ENCODE peak calls at places on chromosomes 3 and 15, in six cellular contexts. One of them, this sample, is unnamed.
A peak's percentile ranks its signal among the peaks of the same experiment; 100 is the strongest.

GRCh38 chr3:189308594-189308993 is 136.8 kb downstream of the TPRG1 start:
- DNase-seq in heart left ventricle: no peak
- DNase-seq in fibroblast of lung: no peak
- DNase-seq in cardiac muscle cell: no peak
- DNase-seq in left ventricle myocardium inferior: no peak
- DNase-seq in breast epithelium: no peak
- DNase-seq in this sample: no peak

GRCh38 chr15:75672646-75673425 is 25.1 kb downstream of the SNX33 start:
- DNase-seq in breast epithelium: no peak
- DNase-seq in left ventricle myocardium inferior: peak; percentile 53
- DNase-seq in cardiac muscle cell: peak; percentile 89
- DNase-seq in fibroblast of lung: peak; percentile 87
- DNase-seq in heart left ventricle: no peak
- DNase-seq in this sample: peak; percentile 32

GRCh38 chr3:40451551-40451950 is 5.6 kb upstream of the RPL14 start:
- DNase-seq in breast epithelium: no peak
- DNase-seq in heart left ventricle: no peak
- DNase-seq in fibroblast of lung: no peak
- DNase-seq in cardiac muscle cell: no peak
- DNase-seq in left ventricle myocardium inferior: no peak
- DNase-seq in this sample: no peak

GRCh38 chr3:71254251-71254650 is 329.3 kb downstream of the FOXP1 start:
- DNase-seq in cardiac muscle cell: peak; percentile 41
- DNase-seq in left ventricle myocardium inferior: no peak
- DNase-seq in breast epithelium: no peak
- DNase-seq in fibroblast of lung: no peak
- DNase-seq in heart left ventricle: no peak
- DNase-seq in this sample: no peak

GRCh38 chr3:124248471-124249028 is 256.6 kb upstream of the ROPN1 start:
- DNase-seq in left ventricle myocardium inferior: peak; percentile 54
- DNase-seq in cardiac muscle cell: peak; percentile 88
- DNase-seq in breast epithelium: no peak
- DNase-seq in fibroblast of lung: peak; percentile 93
- DNase-seq in heart left ventricle: peak; percentile 64
- DNase-seq in this sample: peak; percentile 46

GRCh38 chr3:83426311-83426710 is 1532.5 kb upstream of the CADM2 start:
- DNase-seq in cardiac muscle cell: no peak
- DNase-seq in heart left ventricle: no peak
- DNase-seq in breast epithelium: no peak
- DNase-seq in left ventricle myocardium inferior: no peak
- DNase-seq in fibroblast of lung: no peak
- DNase-seq in this sample: no peak

GRCh38 chr3:161042023-161042501 is 63.1 kb downstream of the B3GALNT1 start:
- DNase-seq in breast epithelium: no peak
- DNase-seq in cardiac muscle cell: no peak
- DNase-seq in heart left ventricle: no peak
- DNase-seq in fibroblast of lung: peak; percentile 86
- DNase-seq in left ventricle myocardium inferior: no peak
- DNase-seq in this sample: no peak

GRCh38 chr3:105686324-105686897 is 182.4 kb downstream of the CBLB start:
- DNase-seq in cardiac muscle cell: peak; percentile 61
- DNase-seq in left ventricle myocardium inferior: no peak
- DNase-seq in heart left ventricle: no peak
- DNase-seq in fibroblast of lung: peak; percentile 26
- DNase-seq in breast epithelium: no peak
- DNase-seq in this sample: no peak

GRCh38 chr3:22392859-22393258 is 641.8 kb upstream of the ZNF385D start:
- DNase-seq in left ventricle myocardium inferior: no peak
- DNase-seq in heart left ventricle: no peak
- DNase-seq in cardiac muscle cell: no peak
- DNase-seq in fibroblast of lung: no peak
- DNase-seq in breast epithelium: no peak
- DNase-seq in this sample: no peak

GRCh38 chr15:77834276-77834990 is 201.7 kb upstream of the LINGO1 start:
- DNase-seq in left ventricle myocardium inferior: no peak
- DNase-seq in heart left ventricle: no peak
- DNase-seq in breast epithelium: no peak
- DNase-seq in fibroblast of lung: no peak
- DNase-seq in cardiac muscle cell: no peak
- DNase-seq in this sample: no peak

GRCh38 chr3:100811779-100812507 is 102.6 kb downstream of the TFG start:
- DNase-seq in cardiac muscle cell: no peak
- DNase-seq in left ventricle myocardium inferior: no peak
- DNase-seq in heart left ventricle: no peak
- DNase-seq in breast epithelium: no peak
- DNase-seq in fibroblast of lung: no peak
- DNase-seq in this sample: no peak

GRCh38 chr15:83278191-83278590 is 6.3 kb downstream of the BNC1 start:
- DNase-seq in heart left ventricle: no peak
- DNase-seq in fibroblast of lung: peak; percentile 61
- DNase-seq in left ventricle myocardium inferior: no peak
- DNase-seq in breast epithelium: no peak
- DNase-seq in cardiac muscle cell: peak; percentile 55
- DNase-seq in this sample: no peak

GRCh38 chr3:39626198-39626597 is 158.7 kb downstream of the MOBP start:
- DNase-seq in cardiac muscle cell: no peak
- DNase-seq in fibroblast of lung: no peak
- DNase-seq in breast epithelium: no peak
- DNase-seq in left ventricle myocardium inferior: no peak
- DNase-seq in heart left ventricle: no peak
- DNase-seq in this sample: no peak

GRCh38 chr3:86073799-86074198 is 917.1 kb downstream of the VGLL3 start:
- DNase-seq in heart left ventricle: no peak
- DNase-seq in cardiac muscle cell: no peak
- DNase-seq in fibroblast of lung: no peak
- DNase-seq in breast epithelium: no peak
- DNase-seq in left ventricle myocardium inferior: no peak
- DNase-seq in this sample: no peak

DNA sequence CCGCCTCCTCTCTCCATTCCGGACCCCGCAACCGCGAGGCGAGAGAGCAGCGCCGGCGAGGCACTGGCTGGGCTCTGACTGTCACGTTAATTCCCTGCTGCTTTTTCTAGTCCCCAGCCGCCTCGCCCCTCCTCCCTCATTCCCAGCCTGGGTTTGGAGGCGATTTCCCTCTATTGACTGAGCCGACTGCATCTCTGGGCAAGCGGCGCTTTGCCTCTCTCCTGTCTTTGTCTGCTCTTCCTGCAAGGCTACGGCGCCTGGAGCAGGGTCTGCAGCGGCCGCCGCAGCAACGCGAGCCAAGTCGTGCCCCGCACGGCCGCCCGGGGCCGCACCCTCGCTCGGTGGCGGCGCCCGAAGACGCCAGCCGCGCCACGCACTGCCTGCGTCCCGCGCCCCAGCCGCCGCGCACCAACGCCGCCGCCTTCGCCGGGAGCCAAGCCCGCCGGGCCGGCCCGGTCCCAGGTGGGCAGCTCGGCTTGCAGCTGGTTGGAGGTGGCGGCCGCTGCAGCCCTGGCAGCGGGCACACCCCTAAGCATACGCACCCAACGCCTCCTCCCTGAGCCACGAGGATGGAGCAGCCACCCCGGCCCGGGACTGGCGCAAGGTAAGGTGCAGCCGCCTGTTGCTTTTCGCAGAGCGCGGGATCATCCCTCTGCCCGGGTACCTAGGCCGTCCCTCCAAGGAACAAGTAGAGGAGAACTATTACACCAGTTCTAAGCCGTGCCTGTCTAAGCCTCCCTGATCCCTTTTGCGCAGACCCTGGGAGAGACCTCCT is at the start of gene LRRC3B:
- DNase-seq in breast epithelium: no peak
- DNase-seq in fibroblast of lung: no peak
- DNase-seq in heart left ventricle: no peak
- DNase-seq in cardiac muscle cell: no peak
- DNase-seq in left ventricle myocardium inferior: no peak
- DNase-seq in this sample: no peak
- H3K4me3 ChIP-seq in breast epithelium: peak within 1 kb of the TSS; percentile 55
- H3K4me3 ChIP-seq in fibroblast of lung: no peak within 1 kb of the TSS
- H3K4me3 ChIP-seq in heart left ventricle: peak within 1 kb of the TSS; percentile 45
- H3K4me3 ChIP-seq in cardiac muscle cell: peak within 1 kb of the TSS; percentile 44
- H3K4me3 ChIP-seq in left ventricle myocardium inferior: peak within 1 kb of the TSS; percentile 62
- H3K4me3 ChIP-seq in this sample: peak within 1 kb of the TSS; percentile 6

GRCh38 chr15:90413411-90414379 is 25.7 kb downstream of the IQGAP1 start:
- DNase-seq in cardiac muscle cell: peak; percentile 77
- DNase-seq in breast epithelium: no peak
- DNase-seq in fibroblast of lung: peak; percentile 73
- DNase-seq in left ventricle myocardium inferior: no peak
- DNase-seq in heart left ventricle: no peak
- DNase-seq in this sample: no peak
- H3K4me1 ChIP-seq in cardiac muscle cell: peaks cover 26% of the 10 kb centered on the region
- H3K4me1 ChIP-seq in breast epithelium: peaks cover 28% of the 10 kb centered on the region
- H3K4me1 ChIP-seq in fibroblast of lung: peaks cover 18% of the 10 kb centered on the region
- H3K4me1 ChIP-seq in left ventricle myocardium inferior: peaks cover 70% of the 10 kb centered on the region
- H3K4me1 ChIP-seq in heart left ventricle: peaks cover 72% of the 10 kb centered on the region
- H3K4me1 ChIP-seq in this sample: peaks cover 5% of the 10 kb centered on the region

GRCh38 chr3:27456554-27456953 is 27.6 kb downstream of the SLC4A7 start:
- DNase-seq in heart left ventricle: no peak
- DNase-seq in left ventricle myocardium inferior: no peak
- DNase-seq in breast epithelium: no peak
- DNase-seq in cardiac muscle cell: peak; percentile 27
- DNase-seq in fibroblast of lung: peak; percentile 28
- DNase-seq in this sample: no peak
- H3K36me3 ChIP-seq in heart left ventricle: no peaks in the 10 kb centered on the region
- H3K36me3 ChIP-seq in left ventricle myocardium inferior: no peaks in the 10 kb centered on the region
- H3K36me3 ChIP-seq in breast epithelium: no peaks in the 10 kb centered on the region
- H3K36me3 ChIP-seq in cardiac muscle cell: no peaks in the 10 kb centered on the region
- H3K36me3 ChIP-seq in fibroblast of lung: no peaks in the 10 kb centered on the region
- H3K36me3 ChIP-seq in this sample: no peaks in the 10 kb centered on the region

DNA sequence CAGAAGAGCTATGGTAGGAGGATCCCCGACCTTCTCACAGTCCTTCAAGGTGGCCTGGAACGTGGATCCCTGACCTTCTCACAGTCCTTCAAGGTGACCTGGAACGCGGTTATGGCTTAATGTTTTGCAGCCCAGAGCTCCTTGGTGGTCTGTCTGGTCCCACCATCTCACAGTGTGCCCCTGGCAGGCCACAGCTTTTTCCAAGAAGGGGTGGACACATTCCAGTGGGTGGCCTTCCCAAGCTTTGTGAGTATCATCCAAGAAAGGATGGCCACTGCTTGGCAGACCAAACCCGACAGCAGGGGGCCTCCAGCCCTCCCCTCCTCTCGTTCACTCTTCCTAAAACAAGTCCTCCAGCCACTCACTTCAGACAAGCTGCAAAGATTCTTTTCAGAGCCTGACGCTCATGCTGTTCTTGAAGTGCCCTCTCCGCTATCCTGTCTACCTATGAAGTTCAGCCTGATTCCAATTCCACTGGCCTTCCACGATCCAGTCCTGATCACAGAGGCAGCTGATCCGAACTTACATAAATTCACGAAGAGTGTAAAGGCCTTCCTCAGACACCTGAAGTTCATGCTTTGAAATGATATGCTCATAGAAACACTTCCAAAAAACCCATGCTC is 4.2 kb downstream of the ADAMTS17 start:
- DNase-seq in cardiac muscle cell: no peak
- DNase-seq in left ventricle myocardium inferior: no peak
- DNase-seq in fibroblast of lung: no peak
- DNase-seq in heart left ventricle: no peak
- DNase-seq in breast epithelium: no peak
- DNase-seq in this sample: no peak
- H3K4me3 ChIP-seq in cardiac muscle cell: no peak overlapping the region
- H3K4me3 ChIP-seq in left ventricle myocardium inferior: no peak overlapping the region
- H3K4me3 ChIP-seq in fibroblast of lung: no peak overlapping the region
- H3K4me3 ChIP-seq in heart left ventricle: no peak overlapping the region
- H3K4me3 ChIP-seq in breast epithelium: no peak overlapping the region
- H3K4me3 ChIP-seq in this sample: no peak overlapping the region

DNA sequence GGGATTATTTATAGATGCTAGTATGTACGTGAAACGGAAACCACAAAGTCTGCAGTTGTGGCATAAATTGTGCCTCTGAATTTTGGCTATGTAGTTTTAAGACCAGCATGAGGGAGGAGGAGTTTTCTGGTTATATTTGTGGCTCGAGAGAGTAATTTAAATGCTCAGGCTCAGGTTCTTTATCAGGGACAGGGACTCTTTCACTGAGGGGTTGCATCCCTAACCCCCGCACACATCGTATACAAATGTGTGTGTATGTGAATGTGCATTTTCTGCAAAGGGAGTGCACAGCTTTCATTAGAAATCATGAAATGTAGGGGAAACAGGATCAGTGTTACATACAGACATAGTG is 12.6 kb downstream of the GCSAM start:
- DNase-seq in breast epithelium: no peak
- DNase-seq in fibroblast of lung: no peak
- DNase-seq in left ventricle myocardium inferior: no peak
- DNase-seq in heart left ventricle: no peak
- DNase-seq in cardiac muscle cell: no peak
- DNase-seq in this sample: no peak
- H3K4me1 ChIP-seq in breast epithelium: no peaks in the 10 kb centered on the region
- H3K4me1 ChIP-seq in fibroblast of lung: no peaks in the 10 kb centered on the region
- H3K4me1 ChIP-seq in left ventricle myocardium inferior: peaks cover 20% of the 10 kb centered on the region
- H3K4me1 ChIP-seq in heart left ventricle: peaks cover 48% of the 10 kb centered on the region
- H3K4me1 ChIP-seq in cardiac muscle cell: peaks cover 17% of the 10 kb centered on the region
- H3K4me1 ChIP-seq in this sample: peaks cover 11% of the 10 kb centered on the region

DNA sequence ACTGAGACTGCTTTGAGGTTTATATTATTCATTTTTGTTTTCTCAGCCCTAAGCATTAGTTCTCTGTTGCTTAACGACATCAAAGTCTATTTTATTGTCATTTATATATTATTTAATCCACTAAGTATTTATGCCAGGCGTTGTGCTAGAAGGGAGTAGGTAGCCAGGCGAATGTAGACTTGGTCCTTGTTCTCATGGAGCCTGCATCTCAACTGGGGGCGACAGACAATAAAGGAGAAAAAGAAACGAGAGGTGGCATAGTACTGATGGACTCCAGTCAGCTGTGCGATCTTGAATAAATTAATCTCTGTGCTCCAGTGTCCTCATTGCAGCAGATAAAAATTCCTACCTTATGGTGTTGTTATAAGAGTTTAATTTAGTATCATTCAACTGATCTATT is 49.7 kb downstream of the ETV5 start:
- DNase-seq in heart left ventricle: no peak
- DNase-seq in left ventricle myocardium inferior: no peak
- DNase-seq in cardiac muscle cell: no peak
- DNase-seq in breast epithelium: no peak
- DNase-seq in fibroblast of lung: no peak
- DNase-seq in this sample: no peak
- H3K36me3 ChIP-seq in heart left ventricle: no peaks in the 10 kb centered on the region
- H3K36me3 ChIP-seq in left ventricle myocardium inferior: peaks cover 31% of the 10 kb centered on the region
- H3K36me3 ChIP-seq in cardiac muscle cell: no peaks in the 10 kb centered on the region
- H3K36me3 ChIP-seq in breast epithelium: no peaks in the 10 kb centered on the region
- H3K36me3 ChIP-seq in fibroblast of lung: peaks cover 10% of the 10 kb centered on the region
- H3K36me3 ChIP-seq in this sample: no peaks in the 10 kb centered on the region

DNA sequence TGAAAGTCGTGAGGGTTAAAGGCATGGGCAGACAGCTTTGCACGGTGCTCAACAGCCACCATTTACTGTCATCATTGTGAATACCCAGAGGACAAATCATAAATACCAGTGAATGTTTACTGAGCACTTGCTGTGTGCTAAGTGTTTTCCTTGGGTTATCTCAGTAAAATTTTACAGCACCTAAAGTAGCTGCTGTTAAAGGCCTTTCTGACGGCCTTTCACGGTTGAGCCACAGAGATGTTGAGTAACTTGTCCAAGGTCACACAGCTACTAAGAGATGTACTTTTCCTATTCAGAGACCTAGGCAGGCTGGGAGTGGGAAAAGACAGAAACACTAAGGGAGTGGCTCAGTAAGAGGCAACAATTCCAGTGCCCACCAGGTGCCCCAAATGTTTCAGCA is 393 bp upstream of the CPNE9 start:
- DNase-seq in cardiac muscle cell: no peak
- DNase-seq in fibroblast of lung: no peak
- DNase-seq in heart left ventricle: no peak
- DNase-seq in left ventricle myocardium inferior: no peak
- DNase-seq in breast epithelium: no peak
- DNase-seq in this sample: no peak
- H3K4me3 ChIP-seq in cardiac muscle cell: no peak overlapping the region
- H3K4me3 ChIP-seq in fibroblast of lung: no peak overlapping the region
- H3K4me3 ChIP-seq in heart left ventricle: no peak overlapping the region
- H3K4me3 ChIP-seq in left ventricle myocardium inferior: no peak overlapping the region
- H3K4me3 ChIP-seq in breast epithelium: no peak overlapping the region
- H3K4me3 ChIP-seq in this sample: no peak overlapping the region

This sample was measured in testis.